ENCODE peak calls at places on chromosome 1, in seven cellular contexts. A is WTC11, D is left ventricle myocardium inferior, L is glutamatergic neuron, Z is OCI-LY7, I is ascending aorta, Q is omental fat pad. C is an unnamed sample.

GRCh38 chr1:26317612-26318337 is at the start of gene CD52:
- DNase-seq in Q (no peak), Z (peak; percentile 87), I (no peak), A (peak; percentile 45), L (no peak), D (no peak), C (no peak)

GRCh38 chr1:234932106-234932505 is 196.5 kb downstream of the TOMM20 start:
- DNase-seq in I (peak; percentile 58), D (no peak), A (no peak), Q (no peak), Z (no peak), L (no peak), C (no peak)

GRCh38 chr1:116326486-116326885 is 46.6 kb upstream of the ATP1A1 start:
- DNase-seq in D (no peak), L (no peak), A (no peak), Z (no peak), I (no peak), Q (no peak), C (no peak)

GRCh38 chr1:102699524-102699923 is 408.8 kb downstream of the COL11A1 start:
- DNase-seq in L (no peak), A (no peak), D (no peak), I (no peak), Z (no peak), Q (no peak), C (no peak)

GRCh38 chr1:217135569-217135915 is 412.3 kb upstream of the ESRRG start:
- DNase-seq in I (no peak), A (no peak), Z (no peak), L (peak; percentile 63), D (no peak), Q (no peak), C (peak; percentile 20)

GRCh38 chr1:29690156-29690555 is 453.8 kb downstream of the PTPRU start:
- DNase-seq in A (no peak), L (no peak), Z (no peak), Q (no peak), I (peak; percentile 25), D (no peak), C (no peak)

GRCh38 chr1:242605521-242605920 is 81.0 kb upstream of the PLD5 start:
- DNase-seq in Z (no peak), A (no peak), D (no peak), I (no peak), Q (no peak), L (no peak), C (no peak)

GRCh38 chr1:83996621-83997020 is 2.3 kb downstream of the TTLL7 start:
- DNase-seq in I (no peak), L (no peak), Q (no peak), A (no peak), D (no peak), Z (no peak), C (no peak)

GRCh38 chr1:211379446-211379845 is 52.8 kb downstream of the TRAF5 start:
- DNase-seq in Z (no peak), A (no peak), Q (no peak), D (no peak), I (no peak), L (no peak), C (no peak)

GRCh38 chr1:29629401-29629800 is 393.1 kb downstream of the PTPRU start:
- DNase-seq in A (no peak), D (no peak), Q (no peak), Z (no peak), L (no peak), I (peak; percentile 35), C (no peak)

GRCh38 chr1:159493354-159493753 is 42.5 kb downstream of the OR10J5 start:
- DNase-seq in Z (no peak), L (no peak), Q (no peak), D (no peak), I (no peak), A (no peak), C (no peak)

GRCh38 chr1:66351913-66352312 is 182.0 kb upstream of the SGIP1 start:
- DNase-seq in Z (no peak), I (no peak), L (no peak), A (no peak), D (no peak), Q (no peak), C (no peak)

GRCh38 chr1:24727490-24728214 is 17.6 kb upstream of the CLIC4 start:
- DNase-seq in I (peak; percentile 82), Q (no peak), L (no peak), Z (peak; percentile 53), D (peak; percentile 73), A (no peak), C (no peak)

DNA sequence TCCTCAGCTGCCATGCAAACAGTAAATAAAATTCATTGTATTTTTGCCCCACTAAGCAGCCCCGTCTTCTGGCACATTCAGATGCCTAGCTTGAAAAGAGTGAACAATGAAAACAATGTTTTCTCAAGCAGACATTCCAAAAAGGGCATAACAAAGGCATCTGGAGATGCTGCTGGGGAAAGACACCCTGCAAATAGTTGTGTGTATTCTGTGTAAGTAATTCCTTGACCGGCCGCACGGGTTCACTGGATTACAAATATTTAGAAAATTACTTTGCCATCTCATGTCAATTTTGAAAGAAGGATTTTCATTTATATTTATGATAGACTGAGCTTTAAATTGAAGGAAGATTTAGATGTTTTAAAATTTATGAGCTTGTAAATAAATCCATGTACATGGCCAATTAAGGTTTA is 142.2 kb downstream of the SLC45A1 start:
- DNase-seq in A (peak; percentile 24), Q (no peak), I (no peak), Z (no peak), L (no peak), D (no peak), C (no peak)
- TF ChIP-seq CTCF in A (no peak), Q (no peak), I (no peak), Z (no peak), L (peak; percentile 48), D (no peak), C (no peak)

DNA sequence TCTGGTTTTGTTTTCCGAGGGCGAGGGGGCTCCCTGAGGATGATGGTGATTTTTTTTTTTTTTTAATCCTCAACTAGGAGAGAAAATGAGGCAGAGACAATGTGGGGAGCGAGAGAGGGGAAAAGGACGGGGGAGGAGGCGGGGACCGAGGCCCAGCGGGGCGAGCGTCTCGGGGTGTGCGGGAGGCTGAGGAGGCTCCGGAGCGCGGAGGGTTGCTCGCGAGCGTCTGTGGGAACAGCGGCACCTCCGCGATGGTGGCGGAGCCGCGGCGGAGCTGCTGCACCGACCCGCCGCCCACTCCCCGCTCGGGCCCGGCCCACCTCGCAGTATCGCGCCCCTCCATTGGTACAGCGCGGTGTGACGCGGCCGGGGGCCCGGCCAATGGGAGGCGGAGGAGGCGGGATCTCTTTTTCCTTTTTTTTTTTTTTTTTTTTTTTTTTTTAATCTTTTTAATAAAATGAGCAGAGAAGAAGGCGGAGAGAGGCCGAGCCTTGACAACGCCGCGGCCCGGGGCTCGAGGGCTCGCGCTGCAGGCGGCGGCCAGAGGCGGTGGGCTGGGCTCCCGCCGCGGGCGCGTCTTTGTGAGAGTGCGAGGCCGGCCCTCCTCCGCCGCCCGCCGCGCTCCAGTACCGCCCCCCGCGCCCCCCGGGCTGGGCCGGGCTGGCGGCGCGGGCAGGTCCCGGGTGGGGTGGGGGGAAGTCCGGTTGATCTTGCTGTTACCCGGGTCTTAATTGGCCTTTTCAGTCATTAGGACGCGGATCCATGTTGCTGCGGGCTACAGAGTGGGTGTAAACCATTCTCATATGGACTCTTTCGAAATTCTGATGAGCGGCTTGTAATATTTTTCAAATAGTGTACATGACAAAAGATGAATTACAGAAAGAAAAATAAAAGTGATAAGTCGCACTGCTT is at the start of gene RERE:
- DNase-seq in D (peak; percentile 94), Z (peak; percentile 96), L (peak; percentile 97), A (peak; percentile 91), I (peak; percentile 96), Q (peak; percentile 80), C (peak; percentile 96)
- TF ChIP-seq CTCF in D (peak; percentile 30), Z (peak; percentile 15), L (no peak), A (no peak), I (no peak), Q (no peak), C (peak; percentile 19)

GRCh38 chr1:46412853-46413595 is 18.9 kb downstream of the FAAH start:
- DNase-seq in A (no peak), Z (no peak), L (no peak), I (no peak), D (no peak), Q (no peak), C (no peak)

GRCh38 chr1:46410156-46411009 is 16.3 kb downstream of the FAAH start:
- DNase-seq in Q (no peak), L (no peak), I (no peak), A (no peak), Z (no peak), D (no peak), C (no peak)

GRCh38 chr1:46413596-46413985 is 19.5 kb downstream of the FAAH start:
- DNase-seq in D (no peak), Z (peak; percentile 48), A (peak; percentile 71), I (no peak), L (peak; percentile 65), Q (no peak), C (no peak)

GRCh38 chr1:46411010-46411405 is 16.9 kb downstream of the FAAH start:
- DNase-seq in Q (no peak), L (no peak), I (no peak), Z (no peak), D (no peak), A (no peak), C (no peak)

DNA sequence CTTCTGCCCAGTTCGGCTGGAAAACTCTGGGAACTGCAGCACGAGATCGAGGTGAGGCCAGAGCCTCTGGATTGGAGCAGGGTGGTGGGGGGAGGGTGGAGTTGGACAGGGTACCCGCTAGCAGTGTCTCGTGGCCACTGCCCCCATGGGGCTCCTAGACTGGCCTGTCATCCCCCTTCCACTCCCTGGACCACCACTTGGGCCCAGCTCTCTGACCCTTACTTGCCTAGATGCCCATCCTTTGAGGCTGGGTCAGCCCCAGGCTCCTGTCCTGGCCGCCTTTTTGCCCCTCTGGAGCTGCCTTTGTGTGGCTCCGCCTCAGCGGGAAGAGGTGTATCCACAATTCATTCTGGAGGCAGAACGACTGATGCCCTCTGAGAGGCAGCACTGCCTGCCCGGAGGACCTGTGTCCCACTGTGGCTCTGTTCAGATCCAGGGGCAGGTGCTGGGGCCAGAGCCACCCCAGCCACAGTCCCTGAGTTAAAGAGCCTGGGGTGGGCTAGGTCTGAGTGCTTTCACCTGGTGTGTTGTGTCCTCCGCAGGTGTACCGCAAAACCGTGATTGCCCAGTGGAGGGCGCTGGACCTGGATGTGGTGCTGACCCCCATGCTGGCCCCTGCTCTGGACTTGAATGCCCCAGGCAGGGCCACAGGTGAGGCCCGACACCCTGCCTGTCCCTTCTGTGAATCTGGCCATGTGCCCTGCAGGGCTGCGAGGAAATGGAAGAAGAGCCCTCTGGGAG is 17.7 kb downstream of the FAAH start:
- DNase-seq in Z (no peak), A (peak; percentile 94), L (no peak), D (no peak), I (no peak), Q (no peak), C (no peak)
- TF ChIP-seq CTCF in Z (peak; percentile 78), A (peak; percentile 89), L (peak; percentile 70), D (peak; percentile 11), I (no peak), Q (no peak), C (peak; percentile 54)

DNA sequence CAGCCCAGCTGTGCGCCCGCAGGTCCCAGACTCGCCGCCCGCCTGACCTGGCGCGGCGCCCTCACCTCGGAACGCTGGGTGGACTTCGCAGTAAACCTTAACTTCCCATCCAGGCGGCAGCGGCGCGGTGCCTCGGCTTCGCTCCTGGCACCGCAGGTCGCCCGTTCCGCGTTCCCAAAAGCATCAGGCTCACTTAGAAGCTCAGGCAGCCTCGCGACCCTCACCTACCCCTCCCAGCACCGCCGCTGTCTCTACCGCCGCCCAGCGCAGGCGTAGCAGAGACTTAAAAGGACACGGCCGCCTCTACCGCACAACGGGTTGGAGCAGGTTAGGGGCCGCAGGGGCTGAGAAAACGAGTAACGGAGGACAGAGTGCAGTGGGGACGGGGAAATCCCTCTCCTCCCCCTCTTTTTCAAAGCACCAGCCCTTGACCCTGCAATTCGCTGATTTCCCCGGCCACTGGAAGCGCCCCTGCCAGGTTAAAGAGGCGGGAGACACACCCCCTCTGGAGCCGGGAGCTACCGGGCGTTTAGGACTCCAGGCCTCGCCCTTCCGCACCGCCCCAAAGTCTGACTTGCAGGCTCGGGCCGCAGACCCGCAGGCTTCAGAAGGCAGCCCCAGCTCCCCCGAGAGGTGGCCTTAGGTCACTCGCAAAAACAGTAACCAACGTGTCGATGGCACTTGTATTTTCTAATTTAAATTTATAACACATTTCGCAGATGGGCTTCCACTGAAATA is 328.5 kb downstream of the FAM72C start:
- DNase-seq in Z (no peak), A (no peak), Q (no peak), I (no peak), D (no peak), L (no peak), C (no peak)
- TF ChIP-seq CTCF in Z (no peak), A (no peak), Q (no peak), I (no peak), D (no peak), L (no peak), C (no peak)